ENCODE peak calls at places on chromosomes 11 and 22, in seven cellular contexts. Z is HT1080; B is activated CD4-positive, alpha-beta memory T cell treated with anti-CD3 and anti-CD28 coated beads, Interleukin-2, amount 10 ng/mL, durations not matched to agents 7 days and 5 days; Q is ELR; R is IMR-90; E is KBM-7; J is HCT116. A is an unnamed sample.
A peak's percentile ranks its signal among the peaks of the same experiment; 100 is the strongest.

GRCh38 chr11:126233391-126233790 is 21.8 kb downstream of the FAM118B start:
- DNase-seq in Z (peak; percentile 41), B (no peak), Q (peak; percentile 28), R (peak; percentile 78), E (no peak), J (no peak), A (no peak)

GRCh38 chr22:27668828-27669797 is 132.4 kb downstream of the MN1 start:
- DNase-seq in Z (peak; percentile 93), B (no peak), Q (peak; percentile 78), R (peak; percentile 18), E (peak; percentile 62), J (peak; percentile 58), A (peak; percentile 96)

GRCh38 chr11:119479685-119480275 is 56.8 kb upstream of the THY1 start:
- DNase-seq in Z (peak; percentile 53), B (peak; percentile 15), Q (peak; percentile 84), R (peak; percentile 65), E (no peak), J (no peak), A (no peak)

GRCh38 chr11:2581931-2582435 is 117.8 kb downstream of the KCNQ1OT1 start:
- DNase-seq in Z (no peak), B (no peak), Q (no peak), R (no peak), E (no peak), J (no peak), A (no peak)

GRCh38 chr11:128380280-128380604 is 207.1 kb downstream of the ETS1 start:
- DNase-seq in Z (no peak), B (no peak), Q (peak; percentile 4), R (no peak), E (no peak), J (no peak), A (no peak)

GRCh38 chr11:11758603-11759196 is 83.1 kb upstream of the USP47 start:
- DNase-seq in Z (no peak), B (no peak), Q (no peak), R (no peak), E (no peak), J (no peak), A (no peak)

GRCh38 chr22:35559354-35560005 is 18.8 kb downstream of the RASD2 start:
- DNase-seq in Z (no peak), B (no peak), Q (peak; percentile 52), R (no peak), E (no peak), J (no peak), A (no peak)

GRCh38 chr11:126317681-126318641 is 14.1 kb downstream of the DCPS start:
- DNase-seq in Z (peak; percentile 57), B (no peak), Q (peak; percentile 58), R (peak; percentile 83), E (peak; percentile 73), J (no peak), A (peak; percentile 54)

GRCh38 chr11:118933486-118933885 is 7.8 kb upstream of the BCL9L start:
- DNase-seq in Z (no peak), B (no peak), Q (no peak), R (peak; percentile 16), E (no peak), J (no peak), A (no peak)

GRCh38 chr11:75716659-75717058 is 979 bp upstream of the MOGAT2 start:
- DNase-seq in Z (no peak), B (no peak), Q (no peak), R (no peak), E (no peak), J (no peak), A (no peak)

GRCh38 chr11:88377661-88378060 is 40.1 kb upstream of the CTSC start:
- DNase-seq in Z (no peak), B (no peak), Q (no peak), R (no peak), E (no peak), J (no peak), A (no peak)

GRCh38 chr11:27497284-27497866 is 9.2 kb downstream of the LIN7C start:
- DNase-seq in Z (peak; percentile 8), B (no peak), Q (peak; percentile 52), R (peak; percentile 27), E (peak; percentile 48), J (no peak), A (peak; percentile 21)

GRCh38 chr22:44360686-44361381 is 48.1 kb upstream of the SHISAL1 start:
- DNase-seq in Z (peak; percentile 89), B (no peak), Q (peak; percentile 74), R (peak; percentile 80), E (no peak), J (no peak), A (peak; percentile 74)

GRCh38 chr11:45031912-45032519 is 81.3 kb upstream of the TP53I11 start:
- DNase-seq in Z (no peak), B (no peak), Q (no peak), R (no peak), E (peak; percentile 39), J (no peak), A (no peak)

GRCh38 chr11:131615611-131616010 is 245.2 kb downstream of the NTM start:
- DNase-seq in Z (no peak), B (no peak), Q (peak; percentile 1), R (no peak), E (no peak), J (no peak), A (no peak)

GRCh38 chr11:68113986-68114385 is 7.2 kb downstream of the CHKA start:
- DNase-seq in Z (no peak), B (no peak), Q (no peak), R (peak; percentile 65), E (no peak), J (no peak), A (no peak)

GRCh38 chr22:41943661-41944209 is 3.2 kb downstream of the CENPM start:
- DNase-seq in Z (no peak), B (no peak), Q (peak; percentile 37), R (peak; percentile 39), E (no peak), J (no peak), A (no peak)

GRCh38 chr11:113341388-113342165 is 27.2 kb downstream of the TTC12 start:
- DNase-seq in Z (no peak), B (no peak), Q (no peak), R (no peak), E (no peak), J (no peak), A (no peak)

GRCh38 chr22:25100972-25101371 is 98.7 kb upstream of the CRYBB3 start:
- DNase-seq in Z (no peak), B (no peak), Q (no peak), R (no peak), E (no peak), J (no peak), A (no peak)

GRCh38 chr11:119843760-119844330 is 114.8 kb upstream of the NECTIN1 start:
- DNase-seq in Z (no peak), B (no peak), Q (peak; percentile 3), R (no peak), E (no peak), J (no peak), A (peak; percentile 2)

GRCh38 chr11:66373261-66373660 is 1.7 kb upstream of the SLC29A2 start:
- DNase-seq in Z (no peak), B (no peak), Q (no peak), R (no peak), E (no peak), J (no peak), A (no peak)

GRCh38 chr22:26534166-26534855 is 22.0 kb upstream of the TFIP11 start:
- DNase-seq in Z (no peak), B (no peak), Q (no peak), R (no peak), E (no peak), J (no peak), A (no peak)

GRCh38 chr11:44680982-44681597 is 45.7 kb upstream of the TSPAN18 start:
- DNase-seq in Z (no peak), B (peak; percentile 92), Q (peak; percentile 50), R (no peak), E (no peak), J (no peak), A (peak; percentile 53)

GRCh38 chr11:46390331-46391171 is 1.0 kb downstream of the CHRM4 start:
- DNase-seq in Z (no peak), B (peak; percentile 18), Q (no peak), R (no peak), E (no peak), J (no peak), A (no peak)

GRCh38 chr11:114395776-114396175 is 4.5 kb downstream of the C11orf71 start:
- DNase-seq in Z (peak; percentile 26), B (no peak), Q (peak; percentile 27), R (no peak), E (no peak), J (peak; percentile 15), A (peak; percentile 29)

GRCh38 chr11:19553683-19554333 is 158.8 kb upstream of the NAV2 start:
- DNase-seq in Z (peak; percentile 61), B (peak; percentile 70), Q (peak; percentile 76), R (peak; percentile 62), E (peak; percentile 68), J (peak; percentile 58), A (peak; percentile 69)

GRCh38 chr22:28283025-28283654 is 364.1 kb upstream of the PITPNB start:
- DNase-seq in Z (no peak), B (no peak), Q (peak; percentile 31), R (peak; percentile 52), E (no peak), J (no peak), A (no peak)

GRCh38 chr22:47207846-47208554 is 445.6 kb downstream of the TBC1D22A start:
- DNase-seq in Z (no peak), B (no peak), Q (no peak), R (no peak), E (no peak), J (no peak), A (no peak)

GRCh38 chr11:10488121-10488580 is 33.1 kb downstream of the AMPD3 start:
- DNase-seq in Z (peak; percentile 52), B (no peak), Q (peak; percentile 33), R (peak; percentile 11), E (no peak), J (peak; percentile 86), A (peak; percentile 80)

GRCh38 chr22:37676691-37677627 is 1.5 kb downstream of the LGALS1 start:
- DNase-seq in Z (peak; percentile 96), B (peak; percentile 96), Q (peak; percentile 99), R (peak; percentile 98), E (peak; percentile 96), J (peak; percentile 69), A (peak; percentile 91)

GRCh38 chr11:34284836-34285235 is 73.0 kb downstream of the ABTB2 start:
- DNase-seq in Z (no peak), B (no peak), Q (no peak), R (no peak), E (no peak), J (no peak), A (no peak)

GRCh38 chr11:118437046-118437735 is 899 bp downstream of the KMT2A start:
- DNase-seq in Z (no peak), B (peak; percentile 55), Q (peak; percentile 59), R (peak; percentile 35), E (no peak), J (no peak), A (no peak)

GRCh38 chr22:28414017-28414416 is 265.6 kb downstream of the TTC28 start:
- DNase-seq in Z (no peak), B (no peak), Q (no peak), R (peak; percentile 41), E (no peak), J (no peak), A (no peak)

GRCh38 chr11:109864161-109864661 is 229.0 kb upstream of the ZC3H12C start:
- DNase-seq in Z (no peak), B (no peak), Q (peak; percentile 36), R (no peak), E (no peak), J (peak; percentile 75), A (no peak)

GRCh38 chr11:18736590-18737148 is 10.7 kb upstream of the IGSF22 start:
- DNase-seq in Z (no peak), B (no peak), Q (no peak), R (no peak), E (no peak), J (no peak), A (no peak)